ENCODE peak calls at places on chromosome 2, in six cellular contexts. W is Daoy, O is RPMI8226, Z is sigmoid colon, P is GM23248, V is heart right ventricle. H is an unnamed sample.

GRCh38 chr2:208565690-208566421 is 159.3 kb downstream of the PTH2R start:
- DNase-seq in W (no peak), O (no peak), Z (no peak), P (no peak), V (no peak), H (no peak)

GRCh38 chr2:41572154-41572553 is 475.7 kb upstream of the PKDCC start:
- DNase-seq in W (no peak), O (no peak), Z (no peak), P (no peak), V (no peak), H (no peak)

GRCh38 chr2:199329466-199329865 is 128.3 kb downstream of the SATB2 start:
- DNase-seq in W (peak), O (no peak), Z (no peak), P (no peak), V (no peak), H (peak)

GRCh38 chr2:127612111-127612822 is 33.7 kb upstream of the GPR17 start:
- DNase-seq in W (no peak), O (no peak), Z (peak), P (no peak), V (no peak), H (no peak)

GRCh38 chr2:138415891-138416494 is 85.6 kb upstream of the SPOPL start:
- DNase-seq in W (no peak), O (no peak), Z (no peak), P (peak), V (no peak), H (peak)

GRCh38 chr2:155377178-155377780 is 678.8 kb downstream of the KCNJ3 start:
- DNase-seq in W (no peak), O (no peak), Z (no peak), P (peak), V (no peak), H (peak)

GRCh38 chr2:14996306-14997014 is 363.9 kb downstream of the LRATD1 start:
- DNase-seq in W (no peak), O (no peak), Z (no peak), P (no peak), V (no peak), H (no peak)

GRCh38 chr2:101697124-101697793 is at the start of gene MAP4K4:
- DNase-seq in W (peak), O (peak), Z (peak), P (peak), V (peak), H (peak)

GRCh38 chr2:220574038-220574437 is 946.6 kb downstream of the SLC4A3 start:
- DNase-seq in W (no peak), O (no peak), Z (no peak), P (no peak), V (no peak), H (no peak)

GRCh38 chr2:70089946-70090523 is 2.8 kb downstream of the PCBP1 start:
- DNase-seq in W (no peak), O (no peak), Z (no peak), P (peak), V (no peak), H (no peak)

GRCh38 chr2:232913903-232914302 is 43.8 kb downstream of the SNORC start:
- DNase-seq in W (no peak), O (no peak), Z (no peak), P (no peak), V (no peak), H (no peak)

GRCh38 chr2:111235616-111236015 is 114.9 kb downstream of the BCL2L11 start:
- DNase-seq in W (no peak), O (no peak), Z (no peak), P (no peak), V (no peak), H (no peak)

GRCh38 chr2:155766342-155767115 is 566.0 kb downstream of the NR4A2 start:
- DNase-seq in W (no peak), O (no peak), Z (no peak), P (no peak), V (no peak), H (no peak)